ENCODE peak calls at places on chromosomes 6 and 20, in six cellular contexts. S is HTR-8/SVneo, A is right lobe of liver, R is NCI-H526, C is small intestine, N is HCEC 1CT. B is an unnamed sample.

GRCh38 chr6:133623065-133623464 is 265.8 kb upstream of the TCF21 start:
- DNase-seq in S (no peak), A (no peak), R (no peak), C (no peak), N (peak), B (peak)

GRCh38 chr6:18323935-18324707 is 59.8 kb upstream of the DEK start:
- DNase-seq in S (peak), A (no peak), R (peak), C (peak), N (peak), B (peak)

GRCh38 chr6:158072083-158072721 is 90.5 kb downstream of the SYNJ2 start:
- DNase-seq in S (peak), A (peak), R (peak), C (peak), N (peak), B (peak)

GRCh38 chr6:144259988-144260387 is 25.1 kb upstream of the UTRN start:
- DNase-seq in S (no peak), A (no peak), R (no peak), C (no peak), N (no peak), B (no peak)

GRCh38 chr6:151763938-151764680 is 43.4 kb upstream of the ESR1 start:
- DNase-seq in S (peak), A (peak), R (peak), C (peak), N (peak), B (peak)

GRCh38 chr6:35919085-35919826 is 1.6 kb downstream of the SRPK1 start:
- DNase-seq in S (no peak), A (no peak), R (peak), C (peak), N (peak), B (peak)

GRCh38 chr6:33888183-33888582 is 84.4 kb upstream of the MLN start:
- DNase-seq in S (no peak), A (no peak), R (no peak), C (no peak), N (no peak), B (no peak)

GRCh38 chr6:7108964-7109836 is 1.4 kb downstream of the RREB1 start:
- DNase-seq in S (peak), A (peak), R (peak), C (peak), N (peak), B (peak)

GRCh38 chr6:4371207-4371921 is 236.0 kb upstream of the ECI2 start:
- DNase-seq in S (no peak), A (no peak), R (no peak), C (peak), N (peak), B (peak)

GRCh38 chr6:56664007-56664406 is 21.3 kb upstream of the DST start:
- DNase-seq in S (no peak), A (no peak), R (no peak), C (no peak), N (no peak), B (no peak)

GRCh38 chr6:166032366-166033171 is 135.1 kb downstream of the TBXT start:
- DNase-seq in S (peak), A (no peak), R (no peak), C (no peak), N (peak), B (peak)

GRCh38 chr6:116512155-116512559 is 718 bp downstream of the CALHM5 start:
- DNase-seq in S (no peak), A (no peak), R (no peak), C (no peak), N (no peak), B (peak)

GRCh38 chr6:43984442-43985321 is 142.6 kb downstream of the MRPL14 start:
- DNase-seq in S (no peak), A (no peak), R (no peak), C (no peak), N (no peak), B (no peak)

GRCh38 chr6:74671558-74672025 is 534.3 kb downstream of the COL12A1 start:
- DNase-seq in S (no peak), A (no peak), R (no peak), C (no peak), N (peak), B (peak)

GRCh38 chr20:37519508-37520416 is 1.3 kb upstream of the NNAT start:
- DNase-seq in S (no peak), A (no peak), R (peak), C (no peak), N (no peak), B (no peak)

GRCh38 chr6:75386050-75386770 is 101.6 kb upstream of the TMEM30A start:
- DNase-seq in S (no peak), A (no peak), R (no peak), C (no peak), N (peak), B (no peak)

GRCh38 chr6:43665376-43665775 is 20.5 kb downstream of the RSPH9 start:
- DNase-seq in S (no peak), A (peak), R (no peak), C (no peak), N (peak), B (peak)

GRCh38 chr6:156582509-156582992 is 194.6 kb upstream of the ARID1B start:
- DNase-seq in S (no peak), A (no peak), R (peak), C (peak), N (no peak), B (no peak)

GRCh38 chr6:44430322-44430721 is 42.8 kb downstream of the CDC5L start:
- DNase-seq in S (no peak), A (no peak), R (peak), C (no peak), N (no peak), B (peak)

GRCh38 chr6:40740518-40740917 is 153.4 kb upstream of the LRFN2 start:
- DNase-seq in S (no peak), A (no peak), R (no peak), C (no peak), N (no peak), B (no peak)